ENCODE peak calls at places on chromosomes 11 and 22, in ten cellular contexts. N, W, P, E, Y, B, Q, R, D and X are unnamed samples.

GRCh38 chr22:31719850-31720471 is 30.0 kb downstream of the PRR14L start:
- DNase-seq in Y (no peak), D (no peak), E (no peak), W (no peak), Q (no peak), R (no peak), B (no peak), N (no peak), P (no peak), X (no peak)

GRCh38 chr11:33552756-33553155 is 147.9 kb downstream of the C11orf91 start:
- DNase-seq in D (no peak), N (no peak), Q (peak), Y (no peak), R (no peak), W (no peak), E (no peak), B (no peak), P (no peak), X (no peak)

GRCh38 chr11:1335811-1336761 is 26.7 kb upstream of the TOLLIP start:
- DNase-seq in P (peak), B (peak), Q (peak), W (peak), E (peak), Y (peak), N (peak), R (peak), D (peak), X (peak)

GRCh38 chr11:19117760-19118097 is 761 bp downstream of the ZDHHC13 start:
- DNase-seq in Q (no peak), Y (no peak), E (no peak), B (no peak), D (no peak), R (no peak), P (no peak), W (no peak), N (no peak), X (peak)

GRCh38 chr11:1762537-1763302 is 1.0 kb downstream of the CTSD start:
- DNase-seq in Q (no peak), R (no peak), N (peak), P (peak), W (no peak), B (no peak), Y (no peak), D (no peak), E (no peak), X (no peak)

GRCh38 chr11:70226967-70227366 is 23.9 kb downstream of the FADD start:
- DNase-seq in R (no peak), Q (peak), Y (no peak), D (no peak), P (no peak), E (no peak), B (no peak), W (no peak), N (peak), X (no peak)

GRCh38 chr11:38019072-38019775 is 1421.2 kb upstream of the RAG2 start:
- DNase-seq in B (no peak), N (peak), R (no peak), Y (no peak), P (no peak), D (no peak), W (no peak), E (no peak), Q (peak), X (no peak)

GRCh38 chr11:97224396-97224795 is 834.6 kb downstream of the JRKL start:
- DNase-seq in D (no peak), B (no peak), P (no peak), N (no peak), R (no peak), W (no peak), Y (no peak), Q (no peak), E (no peak), X (no peak)

GRCh38 chr22:41305646-41306045 is 4.3 kb downstream of the ZC3H7B start:
- DNase-seq in D (peak), R (no peak), B (no peak), Y (no peak), N (no peak), E (no peak), W (peak), P (peak), Q (peak), X (peak)

GRCh38 chr11:111439905-111440304 is 60.8 kb upstream of the POU2AF1 start:
- DNase-seq in E (no peak), Y (no peak), B (no peak), P (no peak), R (no peak), N (no peak), Q (no peak), D (no peak), W (no peak), X (no peak)

GRCh38 chr11:118918128-118918685 is 7.5 kb downstream of the BCL9L start:
- DNase-seq in W (peak), D (no peak), P (peak), Y (no peak), R (peak), N (peak), Q (peak), E (no peak), B (no peak), X (peak)

GRCh38 chr11:121595717-121596156 is 143.0 kb upstream of the SORL1-AS1 start:
- DNase-seq in E (no peak), D (no peak), N (no peak), P (no peak), R (peak), Y (no peak), B (peak), W (peak), Q (peak), X (peak)

GRCh38 chr11:57648791-57649735 is 649 bp downstream of the YPEL4 start:
- DNase-seq in D (no peak), Y (no peak), R (no peak), E (no peak), N (no peak), P (no peak), B (no peak), W (no peak), Q (peak), X (no peak)

GRCh38 chr11:13051257-13051656 is 42.1 kb downstream of the RASSF10 start:
- DNase-seq in N (no peak), W (no peak), P (no peak), B (no peak), D (no peak), Y (no peak), R (no peak), Q (no peak), E (no peak), X (no peak)

GRCh38 chr11:60064115-60064514 is 7.7 kb downstream of the MS4A3 start:
- DNase-seq in B (no peak), E (no peak), Q (no peak), N (no peak), P (no peak), R (no peak), W (no peak), Y (no peak), D (no peak), X (no peak)

GRCh38 chr22:30191049-30191701 is 55.4 kb downstream of the LIF start:
- DNase-seq in N (no peak), R (no peak), P (no peak), E (no peak), Q (no peak), B (no peak), Y (no peak), W (no peak), D (no peak), X (no peak)

GRCh38 chr11:95835768-95836488 is 45.6 kb downstream of the CEP57 start:
- DNase-seq in B (peak), Q (peak), W (peak), R (peak), Y (peak), N (peak), E (peak), P (peak), D (no peak), X (peak)

GRCh38 chr11:76629133-76629852 is 41.3 kb downstream of the LRRC32 start:
- DNase-seq in Q (peak), W (no peak), N (no peak), B (no peak), Y (no peak), E (peak), R (no peak), D (no peak), P (peak), X (no peak)

GRCh38 chr11:121478226-121478894 is 25.6 kb upstream of the SORL1-AS1 start:
- DNase-seq in Y (no peak), E (no peak), B (no peak), R (no peak), W (no peak), N (peak), Q (no peak), P (no peak), D (no peak), X (no peak)

GRCh38 chr11:77147036-77147315 is 18.9 kb downstream of the MYO7A start:
- DNase-seq in B (no peak), N (no peak), W (no peak), Y (no peak), P (no peak), E (no peak), D (no peak), R (no peak), Q (no peak), X (no peak)

GRCh38 chr11:16779436-16779835 is 41.0 kb downstream of the C11orf58 start:
- DNase-seq in D (no peak), W (no peak), N (no peak), Q (no peak), R (no peak), E (no peak), Y (no peak), P (no peak), B (no peak), X (no peak)